ENCODE peak calls at places on chromosomes 7 and 10, in six cellular contexts. S is mammary epithelial cell, M is sigmoid colon, O is GM23248, Z is tibial artery, W is IMR-90. P is an unnamed sample. For H3K36me3, the result is how much of the 10 kb centered on the place peaks cover.

GRCh38 chr7:148434181-148434769 is 156.3 kb upstream of the C7orf33 start:
- DNase-seq in S (peak), M (no peak), O (peak), Z (no peak), W (no peak), P (no peak)

GRCh38 chr7:41162612-41163011 is 540.3 kb downstream of the INHBA start:
- DNase-seq in S (no peak), M (no peak), O (peak), Z (no peak), W (peak), P (no peak)

GRCh38 chr7:113292105-113292504 is 173.8 kb upstream of the SMIM30 start:
- DNase-seq in S (no peak), M (no peak), O (no peak), Z (no peak), W (no peak), P (no peak)

GRCh38 chr7:85682819-85683218 is 496.0 kb upstream of the SEMA3D start:
- DNase-seq in S (peak), M (no peak), O (peak), Z (no peak), W (peak), P (no peak)

GRCh38 chr7:115910541-115911164 is 119.9 kb downstream of the TFEC start:
- DNase-seq in S (peak), M (no peak), O (peak), Z (no peak), W (peak), P (no peak)

GRCh38 chr7:98211221-98211675 is at the start of gene BHLHA15:
- DNase-seq in S (no peak), M (peak), O (peak), Z (peak), W (no peak), P (peak)

GRCh38 chr10:120012133-120012405 is 119.5 kb downstream of the SEC23IP start:
- DNase-seq in S (no peak), M (no peak), O (no peak), Z (no peak), W (no peak), P (no peak)

GRCh38 chr7:55592492-55592891 is 20.2 kb upstream of the VOPP1 start:
- DNase-seq in S (no peak), M (no peak), O (no peak), Z (no peak), W (no peak), P (no peak)

GRCh38 chr7:134365341-134366054 is 48.8 kb upstream of the SLC35B4 start:
- DNase-seq in S (peak), M (no peak), O (peak), Z (no peak), W (peak), P (peak)
- H3K4me3 ChIP-seq in S (no peak), M (no peak), O (peak), Z (no peak), W (no peak), P (no peak)

GRCh38 chr10:3109633-3110032 is 42.3 kb downstream of the PFKP start:
- DNase-seq in S (no peak), M (no peak), O (no peak), Z (no peak), W (no peak), P (no peak)
- H3K36me3 ChIP-seq in S (under half), M (under half), O (under half), Z (half or more), W (half or more), P (half or more)

GRCh38 chr10:97573021-97573420 is 442 bp downstream of the ANKRD2 start:
- DNase-seq in S (peak), M (no peak), O (peak), Z (no peak), W (peak), P (no peak)
- H3K4me3 ChIP-seq in S (no peak), M (no peak), O (no peak), Z (no peak), W (no peak), P (no peak)

DNA sequence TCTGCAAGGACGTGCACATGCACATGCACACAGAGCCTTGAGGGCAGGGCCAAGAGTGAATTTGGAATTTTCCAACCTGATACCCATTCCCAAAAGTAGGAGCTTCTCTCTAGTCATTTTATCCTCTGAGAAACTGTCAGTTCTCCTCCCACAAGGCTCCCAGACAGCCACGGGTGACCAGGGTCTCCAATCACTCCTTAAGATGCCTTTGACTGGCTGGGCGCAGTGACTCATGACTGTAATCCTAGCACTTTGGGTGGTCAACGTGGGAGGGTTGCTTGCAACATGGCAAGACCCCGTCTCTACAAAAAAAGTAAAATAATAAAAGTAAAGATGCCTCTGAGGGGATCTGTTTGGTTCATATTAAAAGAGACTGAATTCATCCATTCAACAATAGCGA is 13.2 kb downstream of the SCD start:
- DNase-seq in S (no peak), M (no peak), O (no peak), Z (no peak), W (no peak), P (no peak)
- H3K36me3 ChIP-seq in S (under half), M (under half), O (under half), Z (under half), W (half or more), P (under half)

GRCh38 chr7:140541176-140541512 is 61.8 kb upstream of the MKRN1 start:
- DNase-seq in S (no peak), M (no peak), O (no peak), Z (peak), W (no peak), P (no peak)

GRCh38 chr7:140540142-140540777 is 61.0 kb upstream of the MKRN1 start:
- DNase-seq in S (no peak), M (no peak), O (no peak), Z (peak), W (no peak), P (no peak)

GRCh38 chr7:140542226-140542625 is 62.9 kb upstream of the MKRN1 start:
- DNase-seq in S (no peak), M (peak), O (peak), Z (peak), W (peak), P (peak)

GRCh38 chr7:140539466-140539865 is 60.2 kb upstream of the MKRN1 start:
- DNase-seq in S (no peak), M (no peak), O (no peak), Z (no peak), W (no peak), P (no peak)

GRCh38 chr7:140541513-140542192 is 62.3 kb upstream of the MKRN1 start:
- DNase-seq in S (peak), M (peak), O (peak), Z (peak), W (peak), P (peak)
- H3K4me3 ChIP-seq in S (no peak), M (no peak), O (peak), Z (peak), W (no peak), P (no peak)

GRCh38 chr10:73060738-73061635 is 35.7 kb downstream of the P4HA1 start:
- DNase-seq in S (peak), M (no peak), O (peak), Z (no peak), W (peak), P (no peak)
- H3K36me3 ChIP-seq in S (under half), M (under half), O (under half), Z (under half), W (under half), P (under half)